ENCODE peak calls at places on chromosomes 2 and 18, in seven cellular contexts. One of them, this sample, is unnamed.

GRCh38 chr18:9333441-9334350 is 877 bp upstream of the TWSG1 start:
- DNase-seq in foreskin fibroblast: no peak
- DNase-seq in HepG2: no peak
- DNase-seq in dorsolateral prefrontal cortex: peak
- DNase-seq in progenitor cell of endocrine pancreas: no peak
- DNase-seq in lower lobe of right lung: peak
- DNase-seq in activated B cell treated with CpG ODN at 0.5 μM for 24 hours: no peak
- DNase-seq in this sample: no peak

GRCh38 chr2:501130-501529 is 176.1 kb downstream of the TMEM18 start:
- DNase-seq in foreskin fibroblast: no peak
- DNase-seq in HepG2: no peak
- DNase-seq in dorsolateral prefrontal cortex: no peak
- DNase-seq in progenitor cell of endocrine pancreas: no peak
- DNase-seq in lower lobe of right lung: no peak
- DNase-seq in activated B cell treated with CpG ODN at 0.5 μM for 24 hours: no peak
- DNase-seq in this sample: peak

GRCh38 chr18:79949571-79950439 is 1.6 kb downstream of the SLC66A2 start:
- DNase-seq in foreskin fibroblast: peak
- DNase-seq in HepG2: no peak
- DNase-seq in dorsolateral prefrontal cortex: peak
- DNase-seq in progenitor cell of endocrine pancreas: no peak
- DNase-seq in lower lobe of right lung: peak
- DNase-seq in activated B cell treated with CpG ODN at 0.5 μM for 24 hours: no peak
- DNase-seq in this sample: no peak

GRCh38 chr2:38298539-38298938 is 78.5 kb downstream of the ATL2 start:
- DNase-seq in foreskin fibroblast: no peak
- DNase-seq in HepG2: no peak
- DNase-seq in dorsolateral prefrontal cortex: no peak
- DNase-seq in progenitor cell of endocrine pancreas: no peak
- DNase-seq in lower lobe of right lung: no peak
- DNase-seq in activated B cell treated with CpG ODN at 0.5 μM for 24 hours: no peak
- DNase-seq in this sample: no peak

GRCh38 chr2:207041753-207042152 is 102.4 kb downstream of the CPO start:
- DNase-seq in foreskin fibroblast: no peak
- DNase-seq in HepG2: no peak
- DNase-seq in dorsolateral prefrontal cortex: no peak
- DNase-seq in progenitor cell of endocrine pancreas: no peak
- DNase-seq in lower lobe of right lung: no peak
- DNase-seq in activated B cell treated with CpG ODN at 0.5 μM for 24 hours: no peak
- DNase-seq in this sample: no peak

GRCh38 chr2:191555092-191555742 is 122.7 kb upstream of the NABP1 start:
- DNase-seq in foreskin fibroblast: peak
- DNase-seq in HepG2: peak
- DNase-seq in dorsolateral prefrontal cortex: peak
- DNase-seq in progenitor cell of endocrine pancreas: peak
- DNase-seq in lower lobe of right lung: peak
- DNase-seq in activated B cell treated with CpG ODN at 0.5 μM for 24 hours: peak
- DNase-seq in this sample: peak

GRCh38 chr18:32550958-32551357 is 80.3 kb upstream of the GAREM1 start:
- DNase-seq in foreskin fibroblast: peak
- DNase-seq in HepG2: peak
- DNase-seq in dorsolateral prefrontal cortex: no peak
- DNase-seq in progenitor cell of endocrine pancreas: no peak
- DNase-seq in lower lobe of right lung: no peak
- DNase-seq in activated B cell treated with CpG ODN at 0.5 μM for 24 hours: no peak
- DNase-seq in this sample: peak

GRCh38 chr2:18788590-18788989 is 199.2 kb upstream of the NT5C1B start:
- DNase-seq in foreskin fibroblast: no peak
- DNase-seq in HepG2: no peak
- DNase-seq in dorsolateral prefrontal cortex: no peak
- DNase-seq in progenitor cell of endocrine pancreas: no peak
- DNase-seq in lower lobe of right lung: no peak
- DNase-seq in activated B cell treated with CpG ODN at 0.5 μM for 24 hours: no peak
- DNase-seq in this sample: no peak

GRCh38 chr18:55510809-55511208 is 77.2 kb downstream of the TCF4 start:
- DNase-seq in foreskin fibroblast: peak
- DNase-seq in HepG2: no peak
- DNase-seq in dorsolateral prefrontal cortex: no peak
- DNase-seq in progenitor cell of endocrine pancreas: no peak
- DNase-seq in lower lobe of right lung: no peak
- DNase-seq in activated B cell treated with CpG ODN at 0.5 μM for 24 hours: no peak
- DNase-seq in this sample: no peak

GRCh38 chr2:238439093-238439849 is 12.5 kb downstream of the ASB1 start:
- DNase-seq in foreskin fibroblast: peak
- DNase-seq in HepG2: no peak
- DNase-seq in dorsolateral prefrontal cortex: no peak
- DNase-seq in progenitor cell of endocrine pancreas: no peak
- DNase-seq in lower lobe of right lung: no peak
- DNase-seq in activated B cell treated with CpG ODN at 0.5 μM for 24 hours: no peak
- DNase-seq in this sample: no peak

GRCh38 chr18:80088823-80089222 is 20.2 kb upstream of the ADNP2 start:
- DNase-seq in foreskin fibroblast: no peak
- DNase-seq in HepG2: no peak
- DNase-seq in dorsolateral prefrontal cortex: no peak
- DNase-seq in progenitor cell of endocrine pancreas: no peak
- DNase-seq in lower lobe of right lung: no peak
- DNase-seq in activated B cell treated with CpG ODN at 0.5 μM for 24 hours: no peak
- DNase-seq in this sample: no peak

GRCh38 chr18:42477261-42477660 is 522.2 kb downstream of the PIK3C3 start:
- DNase-seq in foreskin fibroblast: no peak
- DNase-seq in HepG2: no peak
- DNase-seq in dorsolateral prefrontal cortex: no peak
- DNase-seq in progenitor cell of endocrine pancreas: no peak
- DNase-seq in lower lobe of right lung: no peak
- DNase-seq in activated B cell treated with CpG ODN at 0.5 μM for 24 hours: no peak
- DNase-seq in this sample: no peak

GRCh38 chr2:20314562-20315521 is 35.8 kb downstream of the PUM2 start:
- DNase-seq in foreskin fibroblast: no peak
- DNase-seq in HepG2: no peak
- DNase-seq in dorsolateral prefrontal cortex: no peak
- DNase-seq in progenitor cell of endocrine pancreas: no peak
- DNase-seq in lower lobe of right lung: no peak
- DNase-seq in activated B cell treated with CpG ODN at 0.5 μM for 24 hours: no peak
- DNase-seq in this sample: no peak

GRCh38 chr18:62545098-62545497 is 22.3 kb downstream of the ZCCHC2 start:
- DNase-seq in foreskin fibroblast: no peak
- DNase-seq in HepG2: no peak
- DNase-seq in dorsolateral prefrontal cortex: no peak
- DNase-seq in progenitor cell of endocrine pancreas: no peak
- DNase-seq in lower lobe of right lung: no peak
- DNase-seq in activated B cell treated with CpG ODN at 0.5 μM for 24 hours: no peak
- DNase-seq in this sample: no peak

GRCh38 chr2:113098061-113098460 is 29.3 kb upstream of the IL1RN start:
- DNase-seq in foreskin fibroblast: no peak
- DNase-seq in HepG2: no peak
- DNase-seq in dorsolateral prefrontal cortex: no peak
- DNase-seq in progenitor cell of endocrine pancreas: no peak
- DNase-seq in lower lobe of right lung: no peak
- DNase-seq in activated B cell treated with CpG ODN at 0.5 μM for 24 hours: no peak
- DNase-seq in this sample: no peak

GRCh38 chr2:225002039-225002655 is 40.1 kb downstream of the DOCK10 start:
- DNase-seq in foreskin fibroblast: peak
- DNase-seq in HepG2: peak
- DNase-seq in dorsolateral prefrontal cortex: no peak
- DNase-seq in progenitor cell of endocrine pancreas: no peak
- DNase-seq in lower lobe of right lung: no peak
- DNase-seq in activated B cell treated with CpG ODN at 0.5 μM for 24 hours: no peak
- DNase-seq in this sample: peak